ENCODE peak calls at places on chromosome 20, in four cellular contexts. J is endothelial cell of umbilical vein, O is adrenal gland, E is breast epithelium. N is an unnamed sample.

GRCh38 chr20:11375966-11376365 is 541.7 kb upstream of the BTBD3 start:
- DNase-seq in J (no peak), O (no peak), E (no peak), N (no peak)

GRCh38 chr20:40652426-40652825 is 36.6 kb downstream of the MAFB start:
- DNase-seq in J (no peak), O (no peak), E (no peak), N (no peak)

GRCh38 chr20:4569092-4569491 is 152.6 kb upstream of the PRND start:
- DNase-seq in J (no peak), O (no peak), E (no peak), N (no peak)

GRCh38 chr20:54140927-54141566 is 32.7 kb downstream of the CYP24A1 start:
- DNase-seq in J (no peak), O (no peak), E (no peak), N (no peak)

GRCh38 chr20:4726710-4727391 is 5.1 kb downstream of the PRND start:
- DNase-seq in J (peak), O (no peak), E (no peak), N (no peak)

GRCh38 chr20:59977086-59977485 is 18.9 kb downstream of the CDH26 start:
- DNase-seq in J (no peak), O (no peak), E (no peak), N (no peak)

GRCh38 chr20:47989957-47990356 is 204.7 kb upstream of the SULF2 start:
- DNase-seq in J (no peak), O (no peak), E (peak), N (no peak)

GRCh38 chr20:49523767-49524360 is 41.4 kb upstream of the KCNB1 start:
- DNase-seq in J (no peak), O (no peak), E (no peak), N (no peak)

GRCh38 chr20:49666906-49667305 is 46.8 kb downstream of the B4GALT5 start:
- DNase-seq in J (no peak), O (no peak), E (no peak), N (no peak)

GRCh38 chr20:50304883-50305635 is 114.4 kb downstream of the CEBPB start:
- DNase-seq in J (no peak), O (peak), E (peak), N (peak)

GRCh38 chr20:17568972-17569471 is 853 bp upstream of the DSTN start:
- DNase-seq in J (peak), O (peak), E (peak), N (peak)

GRCh38 chr20:4444404-4444803 is 277.3 kb upstream of the PRND start:
- DNase-seq in J (no peak), O (no peak), E (no peak), N (no peak)

GRCh38 chr20:38764563-38765355 is 16.5 kb downstream of the ACTR5 start:
- DNase-seq in J (peak), O (peak), E (no peak), N (peak)

GRCh38 chr20:50744143-50744792 is 12.9 kb downstream of the PARD6B start:
- DNase-seq in J (peak), O (peak), E (peak), N (peak)

GRCh38 chr20:62737971-62738881 is 29.6 kb downstream of the NTSR1 start:
- DNase-seq in J (no peak), O (no peak), E (no peak), N (no peak)

GRCh38 chr20:40861427-40862008 is 167.1 kb upstream of the TOP1 start:
- DNase-seq in J (no peak), O (no peak), E (no peak), N (no peak)

GRCh38 chr20:62936996-62937352 is 973 bp upstream of the GID8 start:
- DNase-seq in J (peak), O (no peak), E (no peak), N (no peak)

GRCh38 chr20:59150821-59151251 is 12.8 kb upstream of the ZNF831 start:
- DNase-seq in J (no peak), O (no peak), E (no peak), N (peak)

GRCh38 chr20:32623667-32624157 is 38.6 kb upstream of the NOL4L start:
- DNase-seq in J (no peak), O (no peak), E (no peak), N (no peak)
- TF ChIP-seq CTCF in J (no peak), O (no peak), E (no peak), N (no peak)

GRCh38 chr20:37347347-37347823 is 1.4 kb downstream of the SRC start:
- DNase-seq in J (no peak), O (no peak), E (no peak), N (no peak)

GRCh38 chr20:37346526-37347346 is 796 bp downstream of the SRC start:
- DNase-seq in J (no peak), O (no peak), E (no peak), N (no peak)

GRCh38 chr20:37348643-37349516 is 2.9 kb downstream of the SRC start:
- DNase-seq in J (no peak), O (no peak), E (no peak), N (peak)

GRCh38 chr20:37349517-37350491 is 3.9 kb downstream of the SRC start:
- DNase-seq in J (no peak), O (peak), E (no peak), N (no peak)

GRCh38 chr20:37347891-37348642 is 2.1 kb downstream of the SRC start:
- DNase-seq in J (no peak), O (no peak), E (no peak), N (peak)
- TF ChIP-seq POLR2A in J (no peak), O (no peak), E (no peak), N (no peak)

GRCh38 chr20:31515072-31515774 is 981 bp downstream of the HM13 start:
- DNase-seq in J (no peak), O (no peak), E (no peak), N (no peak)
- TF ChIP-seq CTCF in J (no peak), O (no peak), E (no peak), N (no peak)

GRCh38 chr20:36584018-36584481 is 10.7 kb downstream of the TGIF2 start:
- DNase-seq in J (no peak), O (no peak), E (no peak), N (no peak)
- TF ChIP-seq POLR2A in J (no peak), O (no peak), E (no peak), N (no peak)

N was measured in lower leg skin.